ENCODE peak calls at places on chromosomes 12 and 14, in seven cellular contexts. I, L, B, X, Y, E and D are unnamed samples.

GRCh38 chr14:102196436-102197230 is 56.9 kb downstream of the WDR20 start:
- DNase-seq in L (no peak), Y (no peak), B (no peak), I (no peak), X (no peak), E (no peak), D (no peak)

GRCh38 chr14:40985584-40985983 is 621.1 kb upstream of the LRFN5 start:
- DNase-seq in L (no peak), X (no peak), I (no peak), B (no peak), E (no peak), Y (no peak), D (no peak)

GRCh38 chr14:93533864-93534263 is 103.1 kb downstream of the UNC79 start:
- DNase-seq in L (no peak), B (no peak), I (no peak), E (no peak), Y (no peak), X (no peak), D (no peak)

GRCh38 chr14:96434040-96434439 is 42.1 kb downstream of the AK7 start:
- DNase-seq in Y (no peak), X (peak), B (no peak), I (no peak), E (no peak), L (no peak), D (no peak)

GRCh38 chr14:100074431-100075100 is 9.3 kb downstream of the EVL start:
- DNase-seq in I (no peak), Y (no peak), X (no peak), L (no peak), B (no peak), E (no peak), D (no peak)

GRCh38 chr12:80019691-80020090 is 79.6 kb upstream of the OTOGL start:
- DNase-seq in E (no peak), X (no peak), L (no peak), I (no peak), Y (no peak), B (no peak), D (no peak)

GRCh38 chr12:11743333-11743732 is 93.9 kb downstream of the ETV6 start:
- DNase-seq in B (no peak), X (no peak), E (no peak), Y (no peak), I (no peak), L (no peak), D (no peak)

GRCh38 chr12:24948816-24949722 is at the start of gene BCAT1:
- DNase-seq in X (peak), I (peak), E (peak), Y (peak), L (peak), B (peak), D (peak)

GRCh38 chr14:98952595-98953325 is 319.2 kb downstream of the BCL11B start:
- DNase-seq in E (no peak), I (no peak), Y (no peak), B (no peak), X (peak), L (peak), D (no peak)

GRCh38 chr14:105940534-105941225 is 414.3 kb downstream of the TMEM121 start:
- DNase-seq in L (no peak), E (no peak), X (no peak), Y (peak), B (no peak), I (no peak), D (no peak)

GRCh38 chr12:132419612-132420237 is 70.2 kb upstream of the FBRSL1 start:
- DNase-seq in E (no peak), X (no peak), Y (no peak), L (no peak), B (no peak), I (no peak), D (no peak)

GRCh38 chr12:59076611-59077010 is 156.3 kb upstream of the LRIG3 start:
- DNase-seq in X (no peak), L (no peak), B (no peak), I (no peak), Y (no peak), E (no peak), D (no peak)

GRCh38 chr12:59078027-59078426 is 157.7 kb upstream of the LRIG3 start:
- DNase-seq in E (no peak), B (no peak), X (no peak), Y (no peak), L (no peak), I (no peak), D (no peak)

GRCh38 chr12:59075141-59075540 is 154.8 kb upstream of the LRIG3 start:
- DNase-seq in Y (no peak), E (no peak), L (no peak), I (no peak), X (no peak), B (no peak), D (no peak)

GRCh38 chr12:59077153-59077930 is 157.0 kb upstream of the LRIG3 start:
- DNase-seq in L (no peak), E (no peak), X (peak), B (no peak), I (peak), Y (peak), D (no peak)

GRCh38 chr12:59075968-59076367 is 155.7 kb upstream of the LRIG3 start:
- DNase-seq in X (no peak), I (no peak), B (no peak), Y (no peak), L (no peak), E (no peak), D (no peak)
- TF ChIP-seq CTCF in X (peak), I (no peak), B (no peak), Y (no peak), L (no peak), E (no peak), D (no peak)

GRCh38 chr12:58922849-58923248 is 2.5 kb upstream of the LRIG3 start:
- DNase-seq in L (peak), I (no peak), X (no peak), E (no peak), Y (no peak), B (no peak), D (no peak)
- H3K27ac ChIP-seq in L (no peak), I (peak), X (no peak), E (no peak), Y (no peak), B (no peak), D (no peak)

DNA sequence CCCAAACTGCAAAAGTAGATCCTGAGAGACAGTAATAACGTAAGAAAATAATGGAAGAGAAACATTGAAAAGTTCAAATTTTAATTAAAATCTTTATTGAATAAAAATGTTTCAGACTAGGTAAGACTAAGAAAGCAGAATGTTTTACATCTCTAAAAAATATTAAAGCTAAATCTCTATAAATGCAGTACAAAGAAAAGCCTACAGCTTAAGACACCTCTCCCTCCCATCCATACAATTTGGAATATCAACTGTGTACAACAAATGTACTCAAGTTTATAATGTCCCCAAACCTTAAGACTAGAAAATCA is 8.5 kb upstream of the CERS5 start:
- DNase-seq in I (no peak), E (no peak), B (no peak), X (no peak), Y (no peak), L (no peak), D (no peak)
- TF ChIP-seq CTCF in I (no peak), E (no peak), B (no peak), X (no peak), Y (no peak), L (no peak), D (no peak)

GRCh38 chr12:49652921-49653520 is 29.7 kb downstream of the PRPF40B start:
- DNase-seq in X (peak), I (no peak), L (no peak), B (no peak), Y (no peak), E (no peak), D (no peak)

GRCh38 chr12:49659753-49660152 is 36.4 kb downstream of the PRPF40B start:
- DNase-seq in E (no peak), Y (no peak), I (no peak), X (no peak), B (no peak), L (no peak), D (no peak)

GRCh38 chr12:49658276-49658675 is 34.9 kb downstream of the PRPF40B start:
- DNase-seq in L (no peak), B (no peak), X (no peak), E (no peak), Y (no peak), I (no peak), D (no peak)

GRCh38 chr12:49651855-49652254 is 28.5 kb downstream of the PRPF40B start:
- DNase-seq in I (no peak), L (no peak), B (no peak), Y (no peak), X (no peak), E (no peak), D (no peak)

DNA sequence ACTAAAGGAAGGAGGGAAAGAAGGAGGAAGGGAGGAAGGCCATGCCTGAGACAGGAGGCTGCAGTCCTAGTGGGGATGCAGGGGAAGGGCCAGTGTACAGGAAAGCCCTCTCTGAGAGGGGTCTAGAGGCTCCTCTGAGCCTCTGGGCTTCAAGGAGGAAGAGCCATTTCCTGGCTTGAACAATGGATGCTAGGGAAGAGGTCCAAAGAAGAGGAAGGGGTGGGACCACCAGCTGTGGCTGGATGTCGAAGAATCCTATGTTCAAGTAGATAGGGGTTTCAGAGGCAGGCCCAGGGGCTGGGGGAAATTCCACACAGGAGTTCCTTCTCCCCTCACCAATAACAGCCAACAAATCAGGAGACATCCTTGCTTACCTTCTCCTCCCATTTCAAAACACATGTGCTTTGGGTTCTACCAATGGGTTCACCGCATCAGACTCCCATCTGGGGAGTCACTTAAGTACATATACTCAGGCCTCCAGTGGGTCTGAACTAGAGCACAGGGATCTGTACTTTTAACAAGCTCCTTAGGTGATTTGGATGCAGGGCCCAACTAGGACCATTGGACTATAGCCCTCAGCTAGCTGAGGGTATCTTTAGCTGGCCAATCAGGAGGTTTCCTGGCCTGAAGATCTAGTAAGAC is 32.4 kb downstream of the PRPF40B start:
- DNase-seq in I (no peak), X (no peak), E (no peak), B (no peak), L (no peak), Y (no peak), D (no peak)
- H3K27ac ChIP-seq in I (no peak), X (no peak), E (peak), B (no peak), L (no peak), Y (no peak), D (no peak)

GRCh38 chr14:88452231-88452630 is 66.8 kb downstream of the SPATA7 start:
- DNase-seq in X (no peak), I (no peak), L (no peak), B (no peak), E (no peak), Y (no peak), D (no peak)
- TF ChIP-seq CTCF in X (peak), I (no peak), L (no peak), B (no peak), E (no peak), Y (no peak), D (no peak)

GRCh38 chr12:89339531-89339930 is 12.8 kb downstream of the DUSP6 start:
- DNase-seq in B (no peak), Y (no peak), I (no peak), L (no peak), E (no peak), X (no peak), D (no peak)
- H3K27ac ChIP-seq in B (no peak), Y (no peak), I (no peak), L (no peak), E (peak), X (no peak), D (no peak)

GRCh38 chr14:52071675-52072074 is 2.8 kb upstream of the NID2 start:
- DNase-seq in Y (no peak), E (no peak), I (no peak), B (no peak), L (peak), X (no peak), D (no peak)
- TF ChIP-seq CTCF in Y (no peak), E (peak), I (no peak), B (no peak), L (peak), X (peak), D (no peak)

GRCh38 chr12:693937-694533 is 30.8 kb upstream of the NINJ2 start:
- DNase-seq in Y (no peak), E (no peak), B (no peak), I (no peak), X (no peak), L (no peak), D (no peak)
- H3K27ac ChIP-seq in Y (no peak), E (no peak), B (no peak), I (no peak), X (no peak), L (no peak), D (peak)